ENCODE peak calls at places on chromosomes 1 and 21, in five cellular contexts. One of them, this sample, is unnamed.

GRCh38 chr21:34544032-34544496 is 32.1 kb upstream of the KCNE1 start:
- DNase-seq in HCT116: peak
- DNase-seq in K562: peak
- DNase-seq in heart left ventricle: peak
- DNase-seq in body of pancreas: peak
- DNase-seq in this sample: no peak

GRCh38 chr1:33130297-33130696 is 49.3 kb downstream of the AZIN2 start:
- DNase-seq in HCT116: no peak
- DNase-seq in K562: no peak
- DNase-seq in heart left ventricle: no peak
- DNase-seq in body of pancreas: no peak
- DNase-seq in this sample: no peak

GRCh38 chr21:17660449-17660848 is 47.7 kb upstream of the BTG3 start:
- DNase-seq in HCT116: no peak
- DNase-seq in K562: no peak
- DNase-seq in heart left ventricle: no peak
- DNase-seq in body of pancreas: no peak
- DNase-seq in this sample: no peak

GRCh38 chr1:228213917-228214808 is 6.3 kb downstream of the OBSCN start:
- DNase-seq in HCT116: no peak
- DNase-seq in K562: peak
- DNase-seq in heart left ventricle: no peak
- DNase-seq in body of pancreas: no peak
- DNase-seq in this sample: no peak

GRCh38 chr1:1364266-1364665 is 5.9 kb upstream of the MXRA8 start:
- DNase-seq in HCT116: no peak
- DNase-seq in K562: no peak
- DNase-seq in heart left ventricle: no peak
- DNase-seq in body of pancreas: no peak
- DNase-seq in this sample: no peak

GRCh38 chr1:84780000-84780716 is 89.9 kb upstream of the SSX2IP start:
- DNase-seq in HCT116: no peak
- DNase-seq in K562: no peak
- DNase-seq in heart left ventricle: no peak
- DNase-seq in body of pancreas: no peak
- DNase-seq in this sample: no peak

GRCh38 chr1:31095298-31095981 is 29.9 kb upstream of the PUM1 start:
- DNase-seq in HCT116: no peak
- DNase-seq in K562: no peak
- DNase-seq in heart left ventricle: no peak
- DNase-seq in body of pancreas: no peak
- DNase-seq in this sample: no peak

GRCh38 chr1:101203812-101204540 is 32.8 kb upstream of the S1PR1 start:
- DNase-seq in HCT116: no peak
- DNase-seq in K562: no peak
- DNase-seq in heart left ventricle: peak
- DNase-seq in body of pancreas: no peak
- DNase-seq in this sample: no peak

GRCh38 chr1:151536499-151536898 is 3.6 kb upstream of the TUFT1 start:
- DNase-seq in HCT116: no peak
- DNase-seq in K562: no peak
- DNase-seq in heart left ventricle: no peak
- DNase-seq in body of pancreas: no peak
- DNase-seq in this sample: no peak

GRCh38 chr1:162855461-162856150 is 5.4 kb downstream of the CCDC190 start:
- DNase-seq in HCT116: no peak
- DNase-seq in K562: no peak
- DNase-seq in heart left ventricle: no peak
- DNase-seq in body of pancreas: no peak
- DNase-seq in this sample: no peak

GRCh38 chr1:93732514-93732913 is 50.9 kb upstream of the BCAR3 start:
- DNase-seq in HCT116: no peak
- DNase-seq in K562: no peak
- DNase-seq in heart left ventricle: no peak
- DNase-seq in body of pancreas: no peak
- DNase-seq in this sample: no peak

DNA sequence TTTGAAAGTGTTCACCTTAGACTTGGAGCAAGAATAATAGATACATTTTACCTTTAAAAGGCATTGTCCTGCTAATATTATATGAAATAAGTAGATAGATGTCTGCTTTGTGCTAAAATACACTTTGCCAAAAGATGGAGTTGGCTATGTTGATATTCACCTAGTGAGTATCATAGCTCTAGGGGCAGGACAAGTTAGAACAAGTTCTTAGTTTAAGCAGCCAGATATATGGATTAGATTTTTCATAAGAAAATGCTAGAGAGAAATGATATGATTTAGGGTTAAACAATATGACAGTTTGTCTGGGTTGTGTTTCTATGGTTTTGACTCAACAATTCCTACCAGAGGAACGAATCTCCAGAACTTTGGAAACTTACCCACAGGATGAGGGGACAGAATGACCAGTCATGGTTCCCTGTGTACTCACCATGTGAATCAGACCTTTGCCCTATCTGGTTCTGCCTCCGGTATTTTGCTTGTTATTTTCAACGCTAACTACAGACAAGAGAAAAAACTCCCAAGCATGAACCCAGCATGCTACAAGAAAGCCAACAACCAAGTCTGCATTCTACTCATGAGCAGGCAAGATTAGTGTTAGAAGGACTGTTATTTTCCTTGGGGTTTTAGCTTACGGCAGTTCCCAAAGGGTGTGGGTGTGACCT is 1.7 kb downstream of the F5 start:
- DNase-seq in HCT116: no peak
- DNase-seq in K562: no peak
- DNase-seq in heart left ventricle: no peak
- DNase-seq in body of pancreas: no peak
- DNase-seq in this sample: no peak
- TF ChIP-seq POLR2A in HCT116: no peak
- TF ChIP-seq POLR2A in K562: no peak
- TF ChIP-seq POLR2A in heart left ventricle: no peak
- TF ChIP-seq POLR2A in body of pancreas: no peak
- TF ChIP-seq POLR2A in this sample: no peak

GRCh38 chr1:10765304-10765703 is 31.1 kb downstream of the CASZ1 start:
- DNase-seq in HCT116: no peak
- DNase-seq in K562: no peak
- DNase-seq in heart left ventricle: no peak
- DNase-seq in body of pancreas: no peak
- DNase-seq in this sample: no peak

GRCh38 chr1:10764296-10764798 is 32.1 kb downstream of the CASZ1 start:
- DNase-seq in HCT116: no peak
- DNase-seq in K562: no peak
- DNase-seq in heart left ventricle: no peak
- DNase-seq in body of pancreas: no peak
- DNase-seq in this sample: no peak

GRCh38 chr1:10767282-10767681 is 29.2 kb downstream of the CASZ1 start:
- DNase-seq in HCT116: no peak
- DNase-seq in K562: no peak
- DNase-seq in heart left ventricle: no peak
- DNase-seq in body of pancreas: no peak
- DNase-seq in this sample: no peak

GRCh38 chr1:10768552-10768951 is 27.9 kb downstream of the CASZ1 start:
- DNase-seq in HCT116: no peak
- DNase-seq in K562: no peak
- DNase-seq in heart left ventricle: no peak
- DNase-seq in body of pancreas: no peak
- DNase-seq in this sample: peak

GRCh38 chr1:10765734-10766478 is 30.5 kb downstream of the CASZ1 start:
- DNase-seq in HCT116: no peak
- DNase-seq in K562: no peak
- DNase-seq in heart left ventricle: no peak
- DNase-seq in body of pancreas: peak
- DNase-seq in this sample: no peak
- TF ChIP-seq POLR2A in HCT116: no peak
- TF ChIP-seq POLR2A in K562: no peak
- TF ChIP-seq POLR2A in heart left ventricle: no peak
- TF ChIP-seq POLR2A in body of pancreas: no peak
- TF ChIP-seq POLR2A in this sample: no peak

GRCh38 chr1:26288311-26288941 is 8.5 kb downstream of the SH3BGRL3 start:
- DNase-seq in HCT116: no peak
- DNase-seq in K562: peak
- DNase-seq in heart left ventricle: no peak
- DNase-seq in body of pancreas: no peak
- DNase-seq in this sample: no peak
- TF ChIP-seq POLR2A in HCT116: no peak
- TF ChIP-seq POLR2A in K562: no peak
- TF ChIP-seq POLR2A in heart left ventricle: no peak
- TF ChIP-seq POLR2A in body of pancreas: no peak
- TF ChIP-seq POLR2A in this sample: no peak

DNA sequence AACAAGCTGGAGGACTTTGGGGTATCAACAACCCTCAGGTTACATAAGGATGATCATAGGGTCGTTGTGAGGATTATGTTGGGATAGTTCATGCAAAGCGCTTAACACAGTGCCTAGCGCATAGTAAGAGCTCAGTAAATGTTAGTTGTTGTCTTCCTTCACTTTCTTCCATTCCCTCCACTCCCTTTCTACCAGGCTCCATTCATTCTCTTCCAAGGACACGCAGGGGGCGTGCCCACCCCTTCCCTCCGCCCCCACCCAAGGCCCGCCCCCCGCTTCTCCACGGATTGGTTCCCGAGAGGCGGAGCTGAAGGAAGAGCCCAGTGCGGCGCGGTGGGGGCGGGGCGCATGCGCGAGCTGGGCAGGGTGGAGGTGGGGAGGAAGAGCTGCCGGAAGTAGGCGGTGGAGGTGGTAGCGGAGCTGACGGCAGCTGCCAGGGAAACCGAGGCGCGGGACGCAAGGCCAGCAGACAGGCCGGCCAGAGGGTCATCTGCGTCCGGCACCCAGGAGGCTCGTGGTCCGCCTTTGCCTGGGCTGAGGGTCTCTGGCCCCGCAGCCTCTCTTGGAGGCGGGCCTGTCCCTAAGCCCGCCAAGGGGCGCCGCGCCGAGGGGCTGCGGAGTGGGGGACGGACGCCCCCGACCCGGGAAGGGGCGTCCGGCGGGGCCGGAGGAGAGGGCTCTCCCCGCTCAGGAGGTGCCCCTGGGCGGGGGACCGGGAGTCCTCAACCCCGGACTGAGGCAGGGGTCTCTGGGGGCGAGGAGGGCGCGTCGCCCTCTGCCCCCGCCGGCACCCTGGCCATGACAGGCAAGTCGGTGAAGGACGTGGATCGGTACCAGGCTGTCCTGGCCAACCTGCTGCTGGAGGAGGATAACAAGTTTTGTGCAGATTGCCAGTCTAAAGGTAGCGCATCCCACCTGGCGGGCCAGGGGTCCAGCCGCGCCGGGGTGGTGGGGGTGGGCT is at the start of gene SMAP2:
- DNase-seq in HCT116: peak
- DNase-seq in K562: peak
- DNase-seq in heart left ventricle: peak
- DNase-seq in body of pancreas: peak
- DNase-seq in this sample: peak
- TF ChIP-seq POLR2A in HCT116: no peak
- TF ChIP-seq POLR2A in K562: peak
- TF ChIP-seq POLR2A in heart left ventricle: peak
- TF ChIP-seq POLR2A in body of pancreas: peak
- TF ChIP-seq POLR2A in this sample: peak

GRCh38 chr1:174965006-174965971 is 34.5 kb upstream of the CACYBP start:
- DNase-seq in HCT116: no peak
- DNase-seq in K562: peak
- DNase-seq in heart left ventricle: no peak
- DNase-seq in body of pancreas: no peak
- DNase-seq in this sample: no peak
- TF ChIP-seq POLR2A in HCT116: no peak
- TF ChIP-seq POLR2A in K562: no peak
- TF ChIP-seq POLR2A in heart left ventricle: no peak
- TF ChIP-seq POLR2A in body of pancreas: no peak
- TF ChIP-seq POLR2A in this sample: no peak

GRCh38 chr1:14945132-14946010 is 208.2 kb upstream of the TMEM51 start:
- DNase-seq in HCT116: no peak
- DNase-seq in K562: no peak
- DNase-seq in heart left ventricle: peak
- DNase-seq in body of pancreas: peak
- DNase-seq in this sample: peak
- TF ChIP-seq POLR2A in HCT116: no peak
- TF ChIP-seq POLR2A in K562: no peak
- TF ChIP-seq POLR2A in heart left ventricle: no peak
- TF ChIP-seq POLR2A in body of pancreas: peak
- TF ChIP-seq POLR2A in this sample: peak